ENCODE peak calls at places on chromosome 22, in four cellular contexts. E is cardiac muscle cell, L is iris pigment epithelial cell, V is left lung. T is an unnamed sample.
A peak's percentile ranks its signal among the peaks of the same experiment; 100 is the strongest.

GRCh38 chr22:30444632-30445437 is 19.3 kb downstream of the MTFP1 start:
- DNase-seq in E (peak; percentile 74), V (no peak), L (peak; percentile 58), T (no peak)

GRCh38 chr22:27877501-27877900 is 41.6 kb downstream of the PITPNB start:
- DNase-seq in L (no peak), E (no peak), V (no peak), T (no peak)

GRCh38 chr22:26689553-26690301 is 32.3 kb downstream of the MIAT start:
- DNase-seq in E (no peak), V (no peak), L (no peak), T (no peak)

GRCh38 chr22:22694106-22694505 is 49.7 kb downstream of the GGTLC2 start:
- DNase-seq in V (no peak), E (no peak), L (no peak), T (no peak)

GRCh38 chr22:45164217-45165123 is 745 bp downstream of the NUP50 start:
- DNase-seq in V (no peak), E (peak; percentile 41), L (no peak), T (no peak)

GRCh38 chr22:19429950-19430889 is 1.3 kb downstream of the HIRA start:
- DNase-seq in L (peak; percentile 85), E (peak; percentile 82), V (peak; percentile 56), T (no peak)

GRCh38 chr22:39984006-39984405 is 10.7 kb upstream of the FAM83F start:
- DNase-seq in L (peak; percentile 84), E (peak; percentile 57), V (no peak), T (no peak)

GRCh38 chr22:32600184-32600583 is 125.6 kb downstream of the FBXO7 start:
- DNase-seq in V (no peak), E (no peak), L (no peak), T (no peak)

GRCh38 chr22:39169797-39170466 is 17.5 kb upstream of the CBX7 start:
- DNase-seq in E (no peak), V (no peak), L (no peak), T (no peak)

GRCh38 chr22:25405854-25406509 is 158.5 kb upstream of the GRK3 start:
- DNase-seq in V (no peak), L (no peak), E (no peak), T (no peak)

GRCh38 chr22:19120829-19121630 is 1.2 kb downstream of the DGCR2 start:
- DNase-seq in V (peak; percentile 64), L (peak; percentile 48), E (no peak), T (no peak)

GRCh38 chr22:21698430-21699329 is 32.9 kb downstream of the PPIL2 start:
- DNase-seq in E (peak; percentile 37), L (peak; percentile 42), V (no peak), T (no peak)

GRCh38 chr22:23786752-23787599 is at the start of gene SMARCB1:
- DNase-seq in E (peak; percentile 94), L (peak; percentile 87), V (peak; percentile 88), T (peak; percentile 87)

GRCh38 chr22:24744638-24745037 is 29.9 kb downstream of the PIWIL3 start:
- DNase-seq in L (no peak), E (peak; percentile 26), V (no peak), T (no peak)

GRCh38 chr22:26414347-26414746 is 14.7 kb upstream of the ASPHD2 start:
- DNase-seq in L (no peak), V (no peak), E (no peak), T (no peak)

GRCh38 chr22:38230108-38230825 is 28.5 kb downstream of the MAFF start:
- DNase-seq in E (peak; percentile 70), L (peak; percentile 51), V (peak; percentile 57), T (no peak)

GRCh38 chr22:45139693-45140092 is 24.0 kb upstream of the NUP50 start:
- DNase-seq in V (no peak), L (no peak), E (no peak), T (no peak)

GRCh38 chr22:33726294-33726711 is 194.0 kb downstream of the LARGE1 start:
- DNase-seq in E (peak; percentile 28), L (no peak), V (no peak), T (no peak)

GRCh38 chr22:21942407-21942895 is 10.2 kb downstream of the PPM1F start:
- DNase-seq in E (peak; percentile 83), V (peak; percentile 68), L (peak; percentile 89), T (no peak)

GRCh38 chr22:39839917-39840510 is 53.5 kb downstream of the ENTHD1 start:
- DNase-seq in L (no peak), E (no peak), V (no peak), T (no peak)

GRCh38 chr22:36334081-36334831 is 53.5 kb downstream of the MYH9 start:
- DNase-seq in E (no peak), V (no peak), L (no peak), T (peak; percentile 63)

GRCh38 chr22:37165066-37165465 is 15.3 kb upstream of the IL2RB start:
- DNase-seq in V (no peak), E (no peak), L (no peak), T (no peak)

GRCh38 chr22:25235547-25236290 is 16.3 kb downstream of the CRYBB2 start:
- DNase-seq in L (peak; percentile 76), E (peak; percentile 84), V (peak; percentile 76), T (peak; percentile 78)

GRCh38 chr22:46803936-46804335 is 41.5 kb downstream of the TBC1D22A start:
- DNase-seq in V (no peak), L (no peak), E (no peak), T (no peak)

GRCh38 chr22:28105396-28105795 is 186.3 kb upstream of the PITPNB start:
- DNase-seq in V (no peak), L (no peak), E (peak; percentile 84), T (no peak)

GRCh38 chr22:24141586-24141985 is 39.7 kb upstream of the SUSD2 start:
- DNase-seq in E (no peak), V (no peak), L (peak; percentile 36), T (no peak)

T was measured in RWPE2.